ENCODE peak calls at places on chromosomes 3 and 15, in four cellular contexts. O is NCI-H1417 treated with DMSO at 0.1 percent for 48 hours; D is left ventricle myocardium inferior; B is stimulated activated effector memory CD8-positive, alpha-beta T cell treated with anti-CD3 and anti-CD28 coated beads, Interleukin-12 subunit alpha, Interleukin-12 subunit beta, amount 100 ng/mL, for 72 hours. K is an unnamed sample.

GRCh38 chr3:19106307-19106706 is 42.0 kb upstream of the KCNH8 start:
- DNase-seq in D (no peak), O (no peak), B (no peak), K (no peak)

GRCh38 chr3:103991461-103992115 is 1375.1 kb upstream of the ALCAM start:
- DNase-seq in D (no peak), O (no peak), B (no peak), K (no peak)

GRCh38 chr3:31687020-31687802 is 154.5 kb downstream of the STT3B start:
- DNase-seq in O (no peak), B (no peak), D (no peak), K (no peak)

GRCh38 chr3:16658004-16658932 is 53.0 kb upstream of the DAZL start:
- DNase-seq in D (no peak), B (no peak), O (peak; percentile 4), K (peak; percentile 76)

GRCh38 chr3:126858401-126858800 is 124.5 kb upstream of the PLXNA1 start:
- DNase-seq in O (no peak), D (no peak), B (no peak), K (no peak)

GRCh38 chr15:100140527-100141303 is 201.1 kb downstream of the ADAMTS17 start:
- DNase-seq in B (no peak), D (no peak), O (no peak), K (no peak)

GRCh38 chr3:3101660-3102458 is 8.3 kb downstream of the IL5RA start:
- DNase-seq in O (no peak), D (no peak), B (no peak), K (no peak)

GRCh38 chr3:39907981-39908380 is 98.6 kb downstream of the MYRIP start:
- DNase-seq in O (no peak), D (peak; percentile 17), B (no peak), K (no peak)

GRCh38 chr15:64162478-64162868 is 349 bp downstream of the PPIB start:
- DNase-seq in O (no peak), B (no peak), D (no peak), K (no peak)

GRCh38 chr3:102163818-102164154 is 271.0 kb upstream of the ZPLD1 start:
- DNase-seq in O (no peak), D (no peak), B (no peak), K (no peak)

GRCh38 chr3:30354972-30355371 is 251.4 kb upstream of the TGFBR2 start:
- DNase-seq in O (no peak), B (no peak), D (no peak), K (peak; percentile 56)

GRCh38 chr15:74314897-74315438 is 52.5 kb downstream of the CYP11A1 start:
- DNase-seq in B (no peak), O (no peak), D (peak; percentile 29), K (no peak)

GRCh38 chr3:194690501-194691372 is 5.1 kb downstream of the FAM43A start:
- DNase-seq in O (no peak), B (no peak), D (no peak), K (peak; percentile 76)

GRCh38 chr3:119295816-119296484 is 1.8 kb downstream of the ARHGAP31 start:
- DNase-seq in B (no peak), D (no peak), O (no peak), K (no peak)

GRCh38 chr3:46663611-46664135 is 29.8 kb downstream of the ALS2CL start:
- DNase-seq in B (no peak), O (peak; percentile 78), D (no peak), K (no peak)

GRCh38 chr3:60743631-60744164 is 507.6 kb downstream of the FHIT start:
- DNase-seq in D (no peak), O (peak; percentile 36), B (no peak), K (no peak)

GRCh38 chr3:180290300-180290699 is 253.6 kb upstream of the PEX5L start:
- DNase-seq in B (no peak), O (no peak), D (no peak), K (no peak)

GRCh38 chr3:128495435-128495970 is 2.5 kb upstream of the GATA2 start:
- DNase-seq in D (no peak), B (no peak), O (no peak), K (no peak)

GRCh38 chr3:58173670-58174472 is 36.9 kb downstream of the DNASE1L3 start:
- DNase-seq in O (no peak), B (no peak), D (peak; percentile 58), K (no peak)

GRCh38 chr15:45522931-45523331 is 376 bp upstream of the SLC30A4 start:
- DNase-seq in D (no peak), O (no peak), B (no peak), K (no peak)

GRCh38 chr15:54556231-54556630 is 578.0 kb downstream of the UNC13C start:
- DNase-seq in O (no peak), D (no peak), B (no peak), K (no peak)

GRCh38 chr3:72270072-72270611 is 485.2 kb upstream of the PROK2 start:
- DNase-seq in D (peak; percentile 86), O (no peak), B (no peak), K (no peak)